ENCODE peak calls at places on chromosomes 13 and 19, in four cellular contexts. One of them, this sample, is unnamed.
A peak's percentile ranks its signal among the peaks of the same experiment; 100 is the strongest.

GRCh38 chr19:41154060-41154459 is 39.0 kb upstream of the CYP2S1 start:
- DNase-seq in stimulated activated CD4-positive, alpha-beta T cell treated with anti-CD3 and anti-CD28 coated beads, Interleukin-1b, Interleukin-23, amount 100 ng/mL, for 24 hours: no peak
- DNase-seq in activated CD4-positive, CD25-positive, alpha-beta regulatory T cell: no peak
- DNase-seq in SW480: no peak
- DNase-seq in this sample: no peak

GRCh38 chr13:53507741-53508140 is 479.1 kb downstream of the OLFM4 start:
- DNase-seq in stimulated activated CD4-positive, alpha-beta T cell treated with anti-CD3 and anti-CD28 coated beads, Interleukin-1b, Interleukin-23, amount 100 ng/mL, for 24 hours: no peak
- DNase-seq in activated CD4-positive, CD25-positive, alpha-beta regulatory T cell: no peak
- DNase-seq in SW480: no peak
- DNase-seq in this sample: no peak

GRCh38 chr19:39727070-39727800 is 10.6 kb downstream of the CLC start:
- DNase-seq in stimulated activated CD4-positive, alpha-beta T cell treated with anti-CD3 and anti-CD28 coated beads, Interleukin-1b, Interleukin-23, amount 100 ng/mL, for 24 hours: no peak
- DNase-seq in activated CD4-positive, CD25-positive, alpha-beta regulatory T cell: no peak
- DNase-seq in SW480: no peak
- DNase-seq in this sample: no peak

GRCh38 chr19:5934002-5934401 is 19.9 kb downstream of the CAPS start:
- DNase-seq in stimulated activated CD4-positive, alpha-beta T cell treated with anti-CD3 and anti-CD28 coated beads, Interleukin-1b, Interleukin-23, amount 100 ng/mL, for 24 hours: no peak
- DNase-seq in activated CD4-positive, CD25-positive, alpha-beta regulatory T cell: no peak
- DNase-seq in SW480: no peak
- DNase-seq in this sample: no peak

GRCh38 chr13:113545455-113545930 is 39.1 kb upstream of the TFDP1 start:
- DNase-seq in stimulated activated CD4-positive, alpha-beta T cell treated with anti-CD3 and anti-CD28 coated beads, Interleukin-1b, Interleukin-23, amount 100 ng/mL, for 24 hours: no peak
- DNase-seq in activated CD4-positive, CD25-positive, alpha-beta regulatory T cell: no peak
- DNase-seq in SW480: no peak
- DNase-seq in this sample: no peak

GRCh38 chr13:50524540-50524939 is 319.0 kb downstream of the DLEU7 start:
- DNase-seq in stimulated activated CD4-positive, alpha-beta T cell treated with anti-CD3 and anti-CD28 coated beads, Interleukin-1b, Interleukin-23, amount 100 ng/mL, for 24 hours: no peak
- DNase-seq in activated CD4-positive, CD25-positive, alpha-beta regulatory T cell: no peak
- DNase-seq in SW480: no peak
- DNase-seq in this sample: no peak

GRCh38 chr19:52922841-52923781 is at the start of gene ZNF888:
- DNase-seq in stimulated activated CD4-positive, alpha-beta T cell treated with anti-CD3 and anti-CD28 coated beads, Interleukin-1b, Interleukin-23, amount 100 ng/mL, for 24 hours: peak; percentile 72
- DNase-seq in activated CD4-positive, CD25-positive, alpha-beta regulatory T cell: peak; percentile 71
- DNase-seq in SW480: peak; percentile 78
- DNase-seq in this sample: peak; percentile 98

GRCh38 chr13:113453962-113454361 is 674 bp upstream of the ADPRHL1 start:
- DNase-seq in stimulated activated CD4-positive, alpha-beta T cell treated with anti-CD3 and anti-CD28 coated beads, Interleukin-1b, Interleukin-23, amount 100 ng/mL, for 24 hours: no peak
- DNase-seq in activated CD4-positive, CD25-positive, alpha-beta regulatory T cell: no peak
- DNase-seq in SW480: no peak
- DNase-seq in this sample: no peak

GRCh38 chr19:33394006-33394722 is 20.7 kb downstream of the CEBPG start:
- DNase-seq in stimulated activated CD4-positive, alpha-beta T cell treated with anti-CD3 and anti-CD28 coated beads, Interleukin-1b, Interleukin-23, amount 100 ng/mL, for 24 hours: no peak
- DNase-seq in activated CD4-positive, CD25-positive, alpha-beta regulatory T cell: no peak
- DNase-seq in SW480: no peak
- DNase-seq in this sample: no peak

GRCh38 chr19:30668521-30669155 is 296.5 kb downstream of the ZNF536 start:
- DNase-seq in stimulated activated CD4-positive, alpha-beta T cell treated with anti-CD3 and anti-CD28 coated beads, Interleukin-1b, Interleukin-23, amount 100 ng/mL, for 24 hours: no peak
- DNase-seq in activated CD4-positive, CD25-positive, alpha-beta regulatory T cell: no peak
- DNase-seq in SW480: no peak
- DNase-seq in this sample: no peak

GRCh38 chr19:16445238-16446107 is 26.3 kb downstream of the EPS15L1 start:
- DNase-seq in stimulated activated CD4-positive, alpha-beta T cell treated with anti-CD3 and anti-CD28 coated beads, Interleukin-1b, Interleukin-23, amount 100 ng/mL, for 24 hours: no peak
- DNase-seq in activated CD4-positive, CD25-positive, alpha-beta regulatory T cell: no peak
- DNase-seq in SW480: no peak
- DNase-seq in this sample: no peak

GRCh38 chr19:21463449-21464105 is 41.8 kb upstream of the ZNF429 start:
- DNase-seq in stimulated activated CD4-positive, alpha-beta T cell treated with anti-CD3 and anti-CD28 coated beads, Interleukin-1b, Interleukin-23, amount 100 ng/mL, for 24 hours: peak; percentile 22
- DNase-seq in activated CD4-positive, CD25-positive, alpha-beta regulatory T cell: no peak
- DNase-seq in SW480: no peak
- DNase-seq in this sample: no peak

GRCh38 chr19:18725755-18726416 is 42.4 kb downstream of the CRTC1 start:
- DNase-seq in stimulated activated CD4-positive, alpha-beta T cell treated with anti-CD3 and anti-CD28 coated beads, Interleukin-1b, Interleukin-23, amount 100 ng/mL, for 24 hours: no peak
- DNase-seq in activated CD4-positive, CD25-positive, alpha-beta regulatory T cell: no peak
- DNase-seq in SW480: no peak
- DNase-seq in this sample: no peak

GRCh38 chr13:33766724-33767123 is 51.2 kb upstream of the RFC3 start:
- DNase-seq in stimulated activated CD4-positive, alpha-beta T cell treated with anti-CD3 and anti-CD28 coated beads, Interleukin-1b, Interleukin-23, amount 100 ng/mL, for 24 hours: no peak
- DNase-seq in activated CD4-positive, CD25-positive, alpha-beta regulatory T cell: no peak
- DNase-seq in SW480: no peak
- DNase-seq in this sample: no peak

GRCh38 chr13:90414691-90415596 is 932.5 kb upstream of the MIR17HG start:
- DNase-seq in stimulated activated CD4-positive, alpha-beta T cell treated with anti-CD3 and anti-CD28 coated beads, Interleukin-1b, Interleukin-23, amount 100 ng/mL, for 24 hours: no peak
- DNase-seq in activated CD4-positive, CD25-positive, alpha-beta regulatory T cell: no peak
- DNase-seq in SW480: peak; percentile 4
- DNase-seq in this sample: no peak